ENCODE peak calls at places on chromosome 11, in four cellular contexts. One of them, this sample, is unnamed.

GRCh38 chr11:2122907-2123627 is 16.1 kb downstream of the IGF2 start:
- DNase-seq in HAP-1: no peak
- DNase-seq in Caco-2: no peak
- DNase-seq in NCI-H82: peak
- DNase-seq in this sample: no peak

GRCh38 chr11:19808076-19808911 is 95.7 kb downstream of the NAV2 start:
- DNase-seq in HAP-1: no peak
- DNase-seq in Caco-2: no peak
- DNase-seq in NCI-H82: no peak
- DNase-seq in this sample: no peak

GRCh38 chr11:78022397-78023396 is at the start of gene KCTD14:
- DNase-seq in HAP-1: no peak
- DNase-seq in Caco-2: peak
- DNase-seq in NCI-H82: peak
- DNase-seq in this sample: no peak

GRCh38 chr11:61874460-61874809 is 16.9 kb downstream of the FADS3 start:
- DNase-seq in HAP-1: no peak
- DNase-seq in Caco-2: no peak
- DNase-seq in NCI-H82: no peak
- DNase-seq in this sample: no peak

GRCh38 chr11:60871378-60872061 is 4.2 kb downstream of the ZP1 start:
- DNase-seq in HAP-1: no peak
- DNase-seq in Caco-2: no peak
- DNase-seq in NCI-H82: no peak
- DNase-seq in this sample: no peak

GRCh38 chr11:76233196-76233921 is 27.1 kb upstream of the WNT11 start:
- DNase-seq in HAP-1: no peak
- DNase-seq in Caco-2: no peak
- DNase-seq in NCI-H82: no peak
- DNase-seq in this sample: no peak

GRCh38 chr11:707817-708420 is 1.9 kb downstream of the EPS8L2 start:
- DNase-seq in HAP-1: no peak
- DNase-seq in Caco-2: peak
- DNase-seq in NCI-H82: no peak
- DNase-seq in this sample: no peak

GRCh38 chr11:88535266-88535665 is 197.7 kb upstream of the CTSC start:
- DNase-seq in HAP-1: no peak
- DNase-seq in Caco-2: no peak
- DNase-seq in NCI-H82: no peak
- DNase-seq in this sample: no peak

GRCh38 chr11:99593197-99593596 is 572.4 kb downstream of the CNTN5 start:
- DNase-seq in HAP-1: no peak
- DNase-seq in Caco-2: no peak
- DNase-seq in NCI-H82: no peak
- DNase-seq in this sample: no peak

GRCh38 chr11:693887-694562 is 997 bp downstream of the DEAF1 start:
- DNase-seq in HAP-1: no peak
- DNase-seq in Caco-2: peak
- DNase-seq in NCI-H82: no peak
- DNase-seq in this sample: no peak

GRCh38 chr11:95262994-95263764 is 32.2 kb upstream of the SESN3 start:
- DNase-seq in HAP-1: no peak
- DNase-seq in Caco-2: no peak
- DNase-seq in NCI-H82: no peak
- DNase-seq in this sample: peak

GRCh38 chr11:73274722-73275380 is 2.7 kb downstream of the P2RY6 start:
- DNase-seq in HAP-1: no peak
- DNase-seq in Caco-2: peak
- DNase-seq in NCI-H82: no peak
- DNase-seq in this sample: peak

GRCh38 chr11:86183694-86184093 is 60.9 kb upstream of the EED start:
- DNase-seq in HAP-1: no peak
- DNase-seq in Caco-2: no peak
- DNase-seq in NCI-H82: peak
- DNase-seq in this sample: no peak

GRCh38 chr11:106585061-106585460 is 433.2 kb downstream of the GUCY1A2 start:
- DNase-seq in HAP-1: no peak
- DNase-seq in Caco-2: peak
- DNase-seq in NCI-H82: peak
- DNase-seq in this sample: no peak

GRCh38 chr11:95443386-95443785 is 212.4 kb upstream of the SESN3 start:
- DNase-seq in HAP-1: no peak
- DNase-seq in Caco-2: no peak
- DNase-seq in NCI-H82: no peak
- DNase-seq in this sample: peak

GRCh38 chr11:69437001-69437875 is 44.2 kb upstream of the LINC01488 start:
- DNase-seq in HAP-1: peak
- DNase-seq in Caco-2: peak
- DNase-seq in NCI-H82: no peak
- DNase-seq in this sample: no peak

GRCh38 chr11:69999721-70000120 is 78.4 kb upstream of the ANO1 start:
- DNase-seq in HAP-1: no peak
- DNase-seq in Caco-2: no peak
- DNase-seq in NCI-H82: peak
- DNase-seq in this sample: no peak

GRCh38 chr11:126165366-126166156 is 45.9 kb downstream of the RPUSD4 start:
- DNase-seq in HAP-1: no peak
- DNase-seq in Caco-2: no peak
- DNase-seq in NCI-H82: peak
- DNase-seq in this sample: no peak

GRCh38 chr11:102420547-102420946 is 32.0 kb downstream of the TMEM123 start:
- DNase-seq in HAP-1: no peak
- DNase-seq in Caco-2: no peak
- DNase-seq in NCI-H82: no peak
- DNase-seq in this sample: no peak

GRCh38 chr11:5504403-5504891 is 5.3 kb downstream of the UBQLN3 start:
- DNase-seq in HAP-1: no peak
- DNase-seq in Caco-2: no peak
- DNase-seq in NCI-H82: peak
- DNase-seq in this sample: no peak

GRCh38 chr11:72591785-72592490 is 82.3 kb downstream of the PDE2A start:
- DNase-seq in HAP-1: no peak
- DNase-seq in Caco-2: no peak
- DNase-seq in NCI-H82: peak
- DNase-seq in this sample: no peak

GRCh38 chr11:92122561-92122960 is 102.1 kb upstream of the FAT3 start:
- DNase-seq in HAP-1: no peak
- DNase-seq in Caco-2: no peak
- DNase-seq in NCI-H82: no peak
- DNase-seq in this sample: no peak

GRCh38 chr11:87421422-87421821 is 383.7 kb downstream of the TMEM135 start:
- DNase-seq in HAP-1: peak
- DNase-seq in Caco-2: peak
- DNase-seq in NCI-H82: peak
- DNase-seq in this sample: peak

GRCh38 chr11:47552086-47552580 is 799 bp downstream of the CELF1 start:
- DNase-seq in HAP-1: peak
- DNase-seq in Caco-2: peak
- DNase-seq in NCI-H82: peak
- DNase-seq in this sample: peak

GRCh38 chr11:57458410-57459111 is 1.8 kb upstream of the RTN4RL2 start:
- DNase-seq in HAP-1: peak
- DNase-seq in Caco-2: no peak
- DNase-seq in NCI-H82: peak
- DNase-seq in this sample: no peak

GRCh38 chr11:20113147-20113435 is 47.2 kb downstream of the DBX1 start:
- DNase-seq in HAP-1: no peak
- DNase-seq in Caco-2: no peak
- DNase-seq in NCI-H82: no peak
- DNase-seq in this sample: no peak

GRCh38 chr11:91097069-91097468 is 874.2 kb upstream of the CHORDC1 start:
- DNase-seq in HAP-1: no peak
- DNase-seq in Caco-2: no peak
- DNase-seq in NCI-H82: no peak
- DNase-seq in this sample: no peak

GRCh38 chr11:132080121-132080520 is 709.7 kb downstream of the NTM start:
- DNase-seq in HAP-1: no peak
- DNase-seq in Caco-2: no peak
- DNase-seq in NCI-H82: no peak
- DNase-seq in this sample: no peak

GRCh38 chr11:66373261-66373660 is 1.7 kb upstream of the SLC29A2 start:
- DNase-seq in HAP-1: no peak
- DNase-seq in Caco-2: no peak
- DNase-seq in NCI-H82: peak
- DNase-seq in this sample: no peak

GRCh38 chr11:26806209-26806608 is 84.3 kb upstream of the SLC5A12 start:
- DNase-seq in HAP-1: no peak
- DNase-seq in Caco-2: no peak
- DNase-seq in NCI-H82: no peak
- DNase-seq in this sample: no peak

GRCh38 chr11:96313163-96313562 is 29.8 kb downstream of the MAML2 start:
- DNase-seq in HAP-1: no peak
- DNase-seq in Caco-2: no peak
- DNase-seq in NCI-H82: peak
- DNase-seq in this sample: no peak

GRCh38 chr11:76770642-76771445 is 12.3 kb upstream of the TSKU start:
- DNase-seq in HAP-1: no peak
- DNase-seq in Caco-2: peak
- DNase-seq in NCI-H82: peak
- DNase-seq in this sample: peak

GRCh38 chr11:72676874-72677341 is 2.7 kb upstream of the PDE2A start:
- DNase-seq in HAP-1: peak
- DNase-seq in Caco-2: peak
- DNase-seq in NCI-H82: no peak
- DNase-seq in this sample: peak